ENCODE peak calls at places on chromosome 13, in four cellular contexts. Q is K562, X is HL-60, R is GM12878. S is an unnamed sample.
A peak's percentile ranks its signal among the peaks of the same experiment; 100 is the strongest.

GRCh38 chr13:93249259-93249917 is 22.8 kb downstream of the GPC6 start:
- DNase-seq in Q (no peak), X (no peak), R (no peak), S (no peak)

GRCh38 chr13:67137044-67137735 is 92.9 kb downstream of the PCDH9 start:
- DNase-seq in Q (no peak), X (no peak), R (no peak), S (no peak)

GRCh38 chr13:27309967-27310598 is 39.5 kb downstream of the RASL11A start:
- DNase-seq in Q (no peak), X (no peak), R (no peak), S (no peak)

GRCh38 chr13:20525144-20525600 is 485 bp downstream of the CRYL1 start:
- DNase-seq in Q (no peak), X (no peak), R (no peak), S (no peak)

GRCh38 chr13:50592412-50593145 is 250.9 kb downstream of the DLEU7 start:
- DNase-seq in Q (no peak), X (no peak), R (no peak), S (no peak)

GRCh38 chr13:23739597-23739996 is 149.6 kb downstream of the MIPEP start:
- DNase-seq in Q (no peak), X (no peak), R (no peak), S (no peak)

GRCh38 chr13:109784590-109785140 is 1.7 kb downstream of the IRS2 start:
- DNase-seq in Q (no peak), X (peak; percentile 59), R (no peak), S (no peak)

GRCh38 chr13:42047561-42048322 is 706 bp upstream of the DGKH start:
- DNase-seq in Q (peak; percentile 47), X (peak; percentile 36), R (peak; percentile 8), S (peak; percentile 42)

GRCh38 chr13:39129253-39129652 is 91.0 kb downstream of the NHLRC3 start:
- DNase-seq in Q (no peak), X (no peak), R (no peak), S (no peak)

GRCh38 chr13:114010401-114011101 is 36.7 kb upstream of the C13orf46 start:
- DNase-seq in Q (no peak), X (no peak), R (no peak), S (no peak)

GRCh38 chr13:84962141-84962750 is 837.0 kb downstream of the SLITRK6 start:
- DNase-seq in Q (no peak), X (no peak), R (no peak), S (no peak)

GRCh38 chr13:42548731-42549554 is 25.0 kb upstream of the TNFSF11 start:
- DNase-seq in Q (peak; percentile 7), X (peak; percentile 10), R (peak; percentile 98), S (peak; percentile 43)

GRCh38 chr13:81171065-81171647 is 830.2 kb upstream of the SPRY2 start:
- DNase-seq in Q (peak; percentile 3), X (no peak), R (no peak), S (no peak)

GRCh38 chr13:106987435-106987800 is 419.5 kb upstream of the ARGLU1 start:
- DNase-seq in Q (no peak), X (no peak), R (no peak), S (no peak)

GRCh38 chr13:99446242-99446641 is 55.0 kb upstream of the TM9SF2 start:
- DNase-seq in Q (no peak), X (no peak), R (no peak), S (no peak)

GRCh38 chr13:49323344-49323743 is 75.6 kb downstream of the CDADC1 start:
- DNase-seq in Q (no peak), X (no peak), R (no peak), S (no peak)

GRCh38 chr13:49315756-49316481 is 68.2 kb downstream of the CDADC1 start:
- DNase-seq in Q (no peak), X (no peak), R (no peak), S (no peak)

GRCh38 chr13:49322702-49323101 is 75.0 kb downstream of the CDADC1 start:
- DNase-seq in Q (no peak), X (no peak), R (no peak), S (no peak)

GRCh38 chr13:49320975-49321374 is 73.2 kb downstream of the CDADC1 start:
- DNase-seq in Q (no peak), X (no peak), R (no peak), S (no peak)

GRCh38 chr13:49319555-49320350 is 72.0 kb downstream of the CDADC1 start:
- DNase-seq in Q (no peak), X (no peak), R (no peak), S (no peak)
- TF ChIP-seq POLR2AphosphoS5 in Q (no peak), X (no peak), R (no peak), S (no peak)

GRCh38 chr13:94711561-94712286 is 621 bp downstream of the SOX21 start:
- DNase-seq in Q (peak; percentile 39), X (peak; percentile 32), R (no peak), S (no peak)

GRCh38 chr13:94713556-94714182 is 1.3 kb upstream of the SOX21 start:
- DNase-seq in Q (no peak), X (no peak), R (no peak), S (no peak)

GRCh38 chr13:94712812-94713555 is 639 bp upstream of the SOX21 start:
- DNase-seq in Q (no peak), X (peak; percentile 23), R (no peak), S (no peak)

GRCh38 chr13:94710881-94711560 is 1.3 kb downstream of the SOX21 start:
- DNase-seq in Q (peak; percentile 62), X (peak; percentile 18), R (no peak), S (peak; percentile 58)

GRCh38 chr13:94712287-94712811 is at the start of gene SOX21:
- DNase-seq in Q (no peak), X (no peak), R (no peak), S (no peak)
- TF ChIP-seq SPI1 in Q (no peak), X (no peak), R (no peak), S (no peak)

DNA sequence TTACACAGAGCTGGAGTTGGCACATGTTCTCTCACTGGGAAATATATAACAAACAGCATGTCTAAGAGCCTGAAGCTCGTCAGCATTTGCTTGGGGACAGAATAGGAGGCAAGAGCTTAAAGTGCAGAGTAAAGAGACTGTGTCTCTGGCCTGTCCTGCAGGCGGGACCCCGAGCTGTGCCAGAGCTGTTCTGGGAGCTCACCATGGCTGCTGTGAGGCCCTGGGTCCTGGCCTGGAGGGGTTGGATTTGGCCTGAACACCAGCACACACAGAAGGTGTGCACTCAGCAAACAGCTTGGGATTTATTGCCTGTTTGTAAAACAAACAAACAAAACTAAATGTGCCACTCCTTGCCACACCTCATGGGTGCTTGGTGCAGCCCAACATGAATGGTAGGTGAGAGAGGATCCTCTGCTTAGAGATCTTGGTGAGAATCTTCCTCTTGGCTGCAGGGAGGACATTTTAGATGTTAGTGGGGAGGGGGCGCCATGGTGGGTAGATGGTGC is 60.9 kb downstream of the ERICH6B start:
- DNase-seq in Q (no peak), X (no peak), R (no peak), S (no peak)
- TF ChIP-seq POLR2AphosphoS5 in Q (no peak), X (no peak), R (no peak), S (no peak)

GRCh38 chr13:75670496-75670895 is 34.4 kb downstream of the LMO7 start:
- DNase-seq in Q (no peak), X (no peak), R (no peak), S (no peak)

GRCh38 chr13:75679459-75679858 is 43.3 kb downstream of the LMO7 start:
- DNase-seq in Q (no peak), X (no peak), R (no peak), S (no peak)

GRCh38 chr13:75669706-75670105 is 33.6 kb downstream of the LMO7 start:
- DNase-seq in Q (no peak), X (no peak), R (no peak), S (no peak)

GRCh38 chr13:75675421-75675820 is 39.3 kb downstream of the LMO7 start:
- DNase-seq in Q (no peak), X (no peak), R (no peak), S (no peak)
- TF ChIP-seq SPI1 in Q (no peak), X (no peak), R (no peak), S (no peak)

GRCh38 chr13:32115069-32115468 is 83.5 kb downstream of the FRY start:
- DNase-seq in Q (no peak), X (peak; percentile 68), R (no peak), S (no peak)
- TF ChIP-seq POLR2AphosphoS5 in Q (no peak), X (no peak), R (no peak), S (no peak)

DNA sequence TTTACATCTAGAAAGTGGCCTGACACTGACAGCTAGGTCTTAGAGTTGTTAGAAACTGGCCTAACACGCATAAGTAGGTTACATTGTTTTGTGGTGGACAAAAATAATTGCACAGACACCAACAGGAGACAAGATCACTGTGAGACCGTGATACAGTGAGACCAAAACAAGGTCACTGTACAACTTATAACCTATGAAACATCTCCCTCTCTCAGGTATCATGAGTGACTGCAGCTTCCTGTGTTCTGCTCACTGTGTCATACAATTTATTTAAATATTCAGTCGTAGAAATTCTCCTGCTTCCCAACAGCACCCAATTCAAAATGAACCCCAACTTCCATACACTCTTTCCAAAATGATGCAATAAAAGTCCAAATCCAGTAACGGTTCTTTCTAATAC is 2165.2 kb downstream of the PCDH9 start:
- DNase-seq in Q (no peak), X (no peak), R (no peak), S (no peak)
- TF ChIP-seq SPI1 in Q (no peak), X (no peak), R (no peak), S (no peak)

GRCh38 chr13:52450012-52450792 is at the start of gene VPS36:
- DNase-seq in Q (peak; percentile 87), X (peak; percentile 94), R (peak; percentile 72), S (peak; percentile 79)
- TF ChIP-seq POLR2AphosphoS5 in Q (peak; percentile 86), X (peak; percentile 74), R (peak; percentile 70), S (peak; percentile 77)

GRCh38 chr13:48123827-48124226 is 28.9 kb upstream of the MED4 start:
- DNase-seq in Q (no peak), X (no peak), R (no peak), S (no peak)

GRCh38 chr13:48120246-48120645 is 25.3 kb upstream of the MED4 start:
- DNase-seq in Q (no peak), X (no peak), R (no peak), S (no peak)

GRCh38 chr13:48121733-48122132 is 26.8 kb upstream of the MED4 start:
- DNase-seq in Q (no peak), X (no peak), R (no peak), S (no peak)

GRCh38 chr13:48126944-48127814 is 32.3 kb upstream of the MED4 start:
- DNase-seq in Q (peak; percentile 52), X (peak; percentile 61), R (peak; percentile 47), S (peak; percentile 29)

GRCh38 chr13:48125794-48126228 is 30.9 kb upstream of the MED4 start:
- DNase-seq in Q (no peak), X (no peak), R (no peak), S (no peak)
- TF ChIP-seq SPI1 in Q (no peak), X (no peak), R (no peak), S (no peak)

S was measured in GM12891.